ENCODE peak calls at places on chromosomes 4 and X, in four cellular contexts. A is WTC11, S is K562, X is HepG2. F is an unnamed sample.

GRCh38 chr4:82044141-82044993 is 329.4 kb downstream of the HNRNPD start:
- DNase-seq in A (peak), S (no peak), X (no peak), F (peak)

GRCh38 chrX:123422875-123423274 is 238.8 kb downstream of the GRIA3 start:
- DNase-seq in S (peak), A (peak), X (peak), F (peak)

GRCh38 chr4:59518005-59518823 is 1681.9 kb upstream of the ADGRL3 start:
- DNase-seq in A (peak), X (no peak), S (no peak), F (peak)

GRCh38 chr4:117740736-117741135 is 293.6 kb upstream of the NDST3 start:
- DNase-seq in A (no peak), X (no peak), S (no peak), F (no peak)

GRCh38 chr4:168129802-168130201 is 37.5 kb downstream of the ANXA10 start:
- DNase-seq in X (no peak), A (no peak), S (no peak), F (no peak)

GRCh38 chr4:159765402-159765801 is 662.5 kb downstream of the RAPGEF2 start:
- DNase-seq in X (no peak), S (no peak), A (no peak), F (no peak)

GRCh38 chr4:121140712-121141111 is 23.4 kb downstream of the TNIP3 start:
- DNase-seq in X (no peak), A (no peak), S (no peak), F (no peak)

GRCh38 chrX:50643525-50644137 is 170.4 kb downstream of the SHROOM4 start:
- DNase-seq in S (no peak), A (no peak), X (no peak), F (no peak)

GRCh38 chrX:71181558-71181909 is 36.9 kb downstream of the NLGN3 start:
- DNase-seq in S (peak), A (no peak), X (no peak), F (no peak)

GRCh38 chr4:177367336-177367735 is 57.7 kb downstream of the NEIL3 start:
- DNase-seq in S (no peak), A (peak), X (peak), F (peak)

GRCh38 chrX:33357606-33358005 is 146.3 kb upstream of the DMD start:
- DNase-seq in S (no peak), X (no peak), A (no peak), F (no peak)

GRCh38 chr4:148477276-148477675 is 35.1 kb upstream of the NR3C2 start:
- DNase-seq in A (no peak), S (no peak), X (no peak), F (no peak)

GRCh38 chrX:41148553-41148952 is 63.3 kb downstream of the USP9X start:
- DNase-seq in X (no peak), A (no peak), S (no peak), F (no peak)

GRCh38 chrX:29902004-29902403 is 313.4 kb upstream of the MAGEB2 start:
- DNase-seq in A (no peak), S (no peak), X (no peak), F (no peak)

GRCh38 chr4:1009647-1010521 is 1.5 kb upstream of the FGFRL1 start:
- DNase-seq in A (peak), S (peak), X (no peak), F (peak)

GRCh38 chr4:107619065-107619464 is 101.0 kb downstream of the PAPSS1 start:
- DNase-seq in S (no peak), A (no peak), X (no peak), F (no peak)

GRCh38 chr4:53587123-53587522 is 4.2 kb downstream of the LNX1 start:
- DNase-seq in A (no peak), S (no peak), X (peak), F (no peak)

GRCh38 chrX:389021-389441 is 2.3 kb upstream of the PPP2R3B start:
- DNase-seq in X (peak), A (no peak), S (no peak), F (no peak)

GRCh38 chr4:188976644-188977115 is 837.4 kb downstream of the TRIML1 start:
- DNase-seq in A (peak), X (no peak), S (no peak), F (peak)

GRCh38 chr4:165580379-165580905 is 201.6 kb downstream of the CPE start:
- DNase-seq in S (no peak), X (no peak), A (no peak), F (peak)

GRCh38 chr4:41747230-41748055 is 1.1 kb downstream of the PHOX2B start:
- DNase-seq in A (peak), X (no peak), S (no peak), F (no peak)

GRCh38 chr4:107037188-107037587 is 1.1 kb upstream of the DKK2 start:
- DNase-seq in A (peak), S (no peak), X (no peak), F (peak)

GRCh38 chr4:42649870-42650269 is 7.0 kb downstream of the ATP8A1 start:
- DNase-seq in X (peak), A (no peak), S (no peak), F (no peak)

GRCh38 chr4:159278399-159278798 is 175.5 kb downstream of the RAPGEF2 start:
- DNase-seq in X (no peak), S (no peak), A (no peak), F (no peak)

GRCh38 chr4:151166662-151167061 is 67.2 kb downstream of the RPS3A start:
- DNase-seq in S (no peak), X (no peak), A (no peak), F (no peak)

GRCh38 chr4:663438-664428 is 10.3 kb downstream of the ATP5ME start:
- DNase-seq in A (peak), X (no peak), S (no peak), F (no peak)

GRCh38 chrX:22163306-22163705 is 109.4 kb upstream of the CBLL2 start:
- DNase-seq in X (no peak), S (no peak), A (no peak), F (no peak)

GRCh38 chrX:120365320-120365719 is 3.4 kb downstream of the ATP1B4 start:
- DNase-seq in S (peak), X (peak), A (peak), F (peak)
- TF ChIP-seq ELF4 in S (no peak), X (no peak), A (no peak), F (no peak)

GRCh38 chr4:78552398-78553396 is 1.1 kb downstream of the ANXA3 start:
- DNase-seq in A (peak), S (no peak), X (peak), F (peak)
- TF ChIP-seq ELF4 in A (no peak), S (no peak), X (no peak), F (no peak)

GRCh38 chrX:13396887-13397286 is 77.0 kb upstream of the ATXN3L start:
- DNase-seq in X (no peak), S (no peak), A (no peak), F (no peak)

GRCh38 chrX:13398073-13398823 is 78.4 kb upstream of the ATXN3L start:
- DNase-seq in A (no peak), X (peak), S (peak), F (no peak)

GRCh38 chrX:13404364-13404763 is 84.5 kb upstream of the ATXN3L start:
- DNase-seq in X (no peak), A (no peak), S (no peak), F (no peak)

GRCh38 chrX:13398839-13399238 is 79.0 kb upstream of the ATXN3L start:
- DNase-seq in S (no peak), X (no peak), A (no peak), F (no peak)

GRCh38 chrX:13401724-13402123 is 81.9 kb upstream of the ATXN3L start:
- DNase-seq in S (no peak), A (no peak), X (no peak), F (no peak)
- TF ChIP-seq ELF4 in S (no peak), A (no peak), X (no peak), F (no peak)

DNA sequence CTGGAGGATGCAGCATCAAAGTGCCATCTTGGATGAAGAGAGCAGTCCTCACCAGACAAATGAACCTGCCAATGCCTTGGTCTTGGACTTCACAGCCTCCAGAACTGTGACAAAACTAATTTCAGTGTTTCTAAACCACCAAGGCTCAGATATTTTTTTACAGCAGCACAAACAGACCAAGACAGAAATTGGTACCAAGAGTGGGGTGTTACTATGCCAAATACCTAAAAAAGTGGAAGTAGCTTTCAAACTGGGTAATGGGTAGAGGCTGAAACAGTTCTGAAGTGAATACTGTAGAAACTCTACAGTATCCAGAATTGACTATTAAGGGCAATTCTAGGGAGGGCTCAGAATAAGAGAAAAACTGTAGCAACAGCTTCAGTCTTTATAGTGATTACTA is 170.8 kb downstream of the STK32B start:
- DNase-seq in S (no peak), A (no peak), X (no peak), F (no peak)
- TF ChIP-seq ELF4 in S (no peak), A (no peak), X (no peak), F (no peak)

GRCh38 chrX:2451456-2452316 is 49.1 kb downstream of the DHRSX start:
- DNase-seq in A (peak), S (peak), X (no peak), F (no peak)

GRCh38 chrX:2452317-2452784 is 48.4 kb downstream of the DHRSX start:
- DNase-seq in S (peak), A (no peak), X (no peak), F (no peak)

GRCh38 chrX:2449135-2449886 is 51.5 kb downstream of the DHRSX start:
- DNase-seq in S (no peak), A (no peak), X (no peak), F (no peak)

GRCh38 chrX:2452799-2453198 is 48.0 kb downstream of the DHRSX start:
- DNase-seq in S (no peak), A (no peak), X (no peak), F (no peak)

DNA sequence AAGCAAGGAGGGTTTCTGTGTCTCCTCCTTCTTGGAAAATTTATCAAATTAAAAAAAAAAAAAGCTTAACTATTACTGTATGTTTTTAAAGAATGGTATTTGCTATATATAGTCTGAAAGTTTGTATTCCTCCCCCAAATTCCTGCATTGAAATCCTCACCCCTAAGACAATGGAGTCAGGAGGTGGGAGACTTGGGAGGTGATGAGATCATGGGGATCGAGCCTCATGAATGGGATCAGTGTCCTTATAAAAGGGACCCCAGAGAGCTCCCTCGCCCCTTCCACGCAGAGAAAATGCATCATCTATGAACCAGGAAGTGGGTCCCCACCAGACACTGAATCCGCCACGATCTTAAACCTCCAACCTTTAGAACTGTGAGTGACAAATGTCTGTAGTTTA is 50.1 kb downstream of the DHRSX start:
- DNase-seq in A (no peak), X (no peak), S (no peak), F (no peak)
- TF ChIP-seq ELF4 in A (no peak), X (no peak), S (no peak), F (no peak)

GRCh38 chr4:153622778-153623240 is 61.3 kb upstream of the TLR2 start:
- DNase-seq in S (no peak), A (no peak), X (no peak), F (no peak)
- TF ChIP-seq ELF4 in S (no peak), A (no peak), X (no peak), F (no peak)